ENCODE peak calls at places on chromosomes 4 and X, in ten cellular contexts. V is COR-L47; Y is NCI-H2081; M is GM12891; B is activated CD4-positive, alpha-beta T cell treated with anti-CD3 and anti-CD28 coated beads, Interleukin-2, amount 50 U/mL, for 1 hour; K is HCT116; I is COLO829; X is NCI-H510A treated with DMSO at 0.1 percent for 48 hours; E is NCI-H345; J is NCI-H1436. P is an unnamed sample.

GRCh38 chr4:113256946-113257345 is 207.5 kb downstream of the ANK2 start:
- DNase-seq in V (no peak), Y (no peak), M (no peak), B (no peak), K (no peak), I (peak; percentile 58), X (no peak), E (no peak), J (no peak), P (no peak)

GRCh38 chr4:188143731-188144130 is 4.5 kb downstream of the TRIML1 start:
- DNase-seq in V (no peak), Y (no peak), M (no peak), B (no peak), K (no peak), I (no peak), X (no peak), E (no peak), J (no peak), P (no peak)

GRCh38 chr4:40173470-40173875 is 23.4 kb upstream of the RHOH start:
- DNase-seq in V (no peak), Y (no peak), M (peak; percentile 36), B (no peak), K (no peak), I (no peak), X (no peak), E (no peak), J (no peak), P (no peak)

GRCh38 chr4:88831063-88831462 is 133.4 kb upstream of the NAP1L5 start:
- DNase-seq in V (no peak), Y (no peak), M (no peak), B (no peak), K (no peak), I (no peak), X (no peak), E (no peak), J (no peak), P (no peak)

GRCh38 chrX:123988423-123989116 is 27.1 kb downstream of the STAG2 start:
- DNase-seq in V (no peak), Y (no peak), M (no peak), B (no peak), K (no peak), I (peak; percentile 33), X (no peak), E (no peak), J (no peak), P (no peak)

GRCh38 chr4:101067383-101067782 is 279.9 kb downstream of the PPP3CA start:
- DNase-seq in V (no peak), Y (no peak), M (no peak), B (no peak), K (no peak), I (no peak), X (no peak), E (no peak), J (no peak), P (no peak)

GRCh38 chr4:62543002-62543401 is 1342.9 kb downstream of the ADGRL3 start:
- DNase-seq in V (no peak), Y (no peak), M (no peak), B (no peak), K (no peak), I (no peak), X (no peak), E (no peak), J (no peak), P (no peak)

GRCh38 chr4:43238556-43238955 is 346.0 kb downstream of the GRXCR1 start:
- DNase-seq in V (no peak), Y (no peak), M (no peak), B (no peak), K (no peak), I (no peak), X (no peak), E (no peak), J (no peak), P (no peak)

GRCh38 chr4:126242679-126243390 is 928.1 kb downstream of the FAT4 start:
- DNase-seq in V (no peak), Y (no peak), M (no peak), B (no peak), K (no peak), I (no peak), X (no peak), E (no peak), J (no peak), P (no peak)

GRCh38 chrX:129772796-129773431 is 6.8 kb upstream of the SASH3 start:
- DNase-seq in V (no peak), Y (no peak), M (no peak), B (no peak), K (no peak), I (no peak), X (no peak), E (no peak), J (no peak), P (no peak)

GRCh38 chr4:152524429-152524828 is 11.5 kb downstream of the FBXW7 start:
- DNase-seq in V (no peak), Y (no peak), M (no peak), B (no peak), K (no peak), I (no peak), X (no peak), E (no peak), J (no peak), P (no peak)

GRCh38 chrX:45894864-45895645 is 650.2 kb downstream of the ZNF674 start:
- DNase-seq in V (no peak), Y (no peak), M (no peak), B (no peak), K (no peak), I (no peak), X (no peak), E (no peak), J (no peak), P (no peak)

GRCh38 chrX:148120151-148120550 is 139.0 kb downstream of the FMR1NB start:
- DNase-seq in V (no peak), Y (no peak), M (no peak), B (no peak), K (no peak), I (no peak), X (no peak), E (no peak), J (no peak), P (no peak)

GRCh38 chrX:10101269-10101668 is 55.5 kb upstream of the CLCN4 start:
- DNase-seq in V (no peak), Y (no peak), M (no peak), B (no peak), K (no peak), I (no peak), X (peak; percentile 30), E (no peak), J (no peak), P (no peak)

GRCh38 chr4:169724251-169724650 is 33.5 kb downstream of the HPF1 start:
- DNase-seq in V (no peak), Y (no peak), M (no peak), B (no peak), K (no peak), I (no peak), X (no peak), E (no peak), J (no peak), P (no peak)

P was measured in NCI-H1092 treated with DMSO at 0.1 percent for 48 hours.